ENCODE peak calls at places on chromosomes 1 and 21, in five cellular contexts. W is mesothelial cell of epicardium, R is WTC11, Y is fibroblast of lung, A is A549. J is an unnamed sample.

GRCh38 chr1:113871597-113872113 is at the start of gene PTPN22:
- DNase-seq in R (no peak), Y (peak; percentile 50), A (no peak), W (no peak), J (no peak)

GRCh38 chr1:108590436-108590835 is 30.5 kb downstream of the EEIG2 start:
- DNase-seq in W (no peak), R (no peak), Y (peak; percentile 27), A (no peak), J (no peak)

GRCh38 chr1:36093919-36094318 is 5.2 kb downstream of the ADPRS start:
- DNase-seq in R (no peak), W (no peak), A (no peak), Y (no peak), J (no peak)

GRCh38 chr1:72397786-72398185 is 115.4 kb upstream of the NEGR1 start:
- DNase-seq in A (no peak), Y (peak; percentile 85), R (no peak), W (no peak), J (no peak)

GRCh38 chr1:198848206-198848605 is 209.4 kb downstream of the PTPRC start:
- DNase-seq in R (no peak), A (no peak), Y (peak; percentile 44), W (no peak), J (no peak)

GRCh38 chr1:201884472-201884871 is 4.2 kb upstream of the SHISA4 start:
- DNase-seq in Y (no peak), R (no peak), A (no peak), W (no peak), J (no peak)

GRCh38 chr1:48026275-48026674 is 29.1 kb upstream of the TRABD2B start:
- DNase-seq in Y (peak; percentile 23), R (no peak), W (no peak), A (peak; percentile 12), J (no peak)

GRCh38 chr1:160171352-160171751 is 19.0 kb upstream of the CASQ1 start:
- DNase-seq in W (no peak), R (no peak), A (no peak), Y (no peak), J (no peak)

GRCh38 chr1:173505401-173505800 is 28.3 kb downstream of the PRDX6 start:
- DNase-seq in W (no peak), A (no peak), R (no peak), Y (no peak), J (no peak)

GRCh38 chr1:52571783-52572182 is 18.9 kb upstream of the TUT4 start:
- DNase-seq in W (no peak), R (no peak), Y (peak; percentile 66), A (peak; percentile 58), J (no peak)

GRCh38 chr1:1088801-1089680 is 14.9 kb upstream of the RNF223 start:
- DNase-seq in W (peak; percentile 15), R (no peak), Y (no peak), A (no peak), J (no peak)

GRCh38 chr1:69197816-69198215 is 369.9 kb upstream of the LRRC7 start:
- DNase-seq in W (no peak), Y (no peak), A (no peak), R (no peak), J (no peak)

GRCh38 chr1:13888351-13888996 is 188.5 kb downstream of the PRDM2 start:
- DNase-seq in W (no peak), R (no peak), A (no peak), Y (no peak), J (no peak)

GRCh38 chr1:224357626-224358124 is 996 bp downstream of the CNIH4 start:
- DNase-seq in Y (peak; percentile 81), W (no peak), A (peak; percentile 29), R (no peak), J (no peak)

GRCh38 chr1:109801791-109802135 is 38.0 kb upstream of the EPS8L3 start:
- DNase-seq in A (no peak), R (no peak), Y (no peak), W (no peak), J (no peak)

GRCh38 chr1:200959341-200959985 is 64.1 kb downstream of the KIF21B start:
- DNase-seq in R (no peak), W (no peak), Y (no peak), A (no peak), J (no peak)

GRCh38 chr1:69401894-69402293 is 165.8 kb upstream of the LRRC7 start:
- DNase-seq in Y (no peak), W (no peak), R (no peak), A (no peak), J (no peak)

GRCh38 chr1:21220815-21221214 is 44.1 kb upstream of the EIF4G3 start:
- DNase-seq in R (no peak), W (no peak), Y (peak; percentile 41), A (no peak), J (no peak)

GRCh38 chr1:119003413-119004128 is 15.4 kb upstream of the TBX15 start:
- DNase-seq in A (no peak), W (no peak), Y (no peak), R (no peak), J (no peak)
- TF ChIP-seq CTCF in A (no peak), W (no peak), Y (no peak), R (no peak), J (no peak)

GRCh38 chr1:90434460-90434859 is 282.6 kb downstream of the BARHL2 start:
- DNase-seq in Y (no peak), W (no peak), R (peak; percentile 18), A (peak; percentile 1), J (no peak)
- TF ChIP-seq CTCF in Y (no peak), W (no peak), R (no peak), A (no peak), J (peak; percentile 34)

DNA sequence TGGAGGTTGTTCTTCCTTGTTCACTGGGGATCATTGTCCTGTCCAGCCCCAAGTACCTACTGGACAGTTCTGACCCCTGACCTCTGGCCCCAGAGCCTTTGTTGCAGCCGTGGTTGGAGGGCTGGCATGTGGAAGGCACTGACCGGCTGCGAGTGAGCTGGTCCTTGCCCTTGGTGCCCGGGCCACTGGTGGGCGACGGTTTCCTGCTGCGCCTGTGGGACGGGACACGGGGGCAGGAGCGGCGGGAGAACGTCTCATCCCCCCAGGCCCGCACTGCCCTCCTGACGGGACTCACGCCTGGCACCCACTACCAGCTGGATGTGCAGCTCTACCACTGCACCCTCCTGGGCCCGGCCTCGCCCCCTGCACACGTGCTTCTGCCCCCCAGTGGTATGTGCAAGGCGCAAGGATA is 11.4 kb downstream of the TIE1 start:
- DNase-seq in A (no peak), W (no peak), Y (no peak), R (no peak), J (no peak)
- TF ChIP-seq CTCF in A (no peak), W (no peak), Y (no peak), R (no peak), J (no peak)

GRCh38 chr1:83995649-83996048 is 3.3 kb downstream of the TTLL7 start:
- DNase-seq in W (no peak), Y (no peak), A (no peak), R (no peak), J (no peak)
- TF ChIP-seq CTCF in W (no peak), Y (no peak), A (no peak), R (no peak), J (no peak)

GRCh38 chr21:22965455-22966125 is 1967.4 kb downstream of the NCAM2 start:
- DNase-seq in Y (no peak), A (no peak), R (no peak), W (no peak), J (no peak)
- TF ChIP-seq CTCF in Y (no peak), A (no peak), R (no peak), W (no peak), J (no peak)

GRCh38 chr1:116855788-116856187 is 53.9 kb upstream of the PTGFRN start:
- DNase-seq in R (no peak), W (no peak), A (no peak), Y (peak; percentile 82), J (no peak)
- TF ChIP-seq CTCF in R (no peak), W (no peak), A (no peak), Y (no peak), J (no peak)

DNA sequence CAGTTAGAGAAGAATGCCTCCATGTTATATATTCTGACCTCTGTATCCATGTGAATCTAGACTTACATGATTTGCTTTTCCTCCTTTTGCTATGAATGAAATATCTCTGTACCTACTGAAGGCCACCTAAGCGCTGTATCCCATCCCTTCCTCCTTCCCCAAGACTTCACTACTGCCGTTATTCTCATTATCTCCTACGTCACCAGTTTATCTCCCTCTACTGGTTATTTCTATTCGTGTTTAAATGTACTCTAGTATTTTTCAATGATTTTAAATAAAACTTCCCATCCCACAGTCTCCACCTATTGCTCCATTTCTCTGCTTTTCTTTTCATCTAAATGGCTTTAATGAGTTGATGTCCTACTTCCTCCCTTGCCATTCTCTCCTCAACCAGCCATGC is 110.0 kb downstream of the KCTD3 start:
- DNase-seq in Y (no peak), W (no peak), R (no peak), A (no peak), J (no peak)
- TF ChIP-seq CTCF in Y (no peak), W (no peak), R (no peak), A (no peak), J (no peak)

J was measured in neural crest cell.